ENCODE peak calls at places on chromosome 22, in seven cellular contexts. D is GM23248, Y is fibroblast of lung, P is heart right ventricle, G is Peyer's patch, U is pancreas, E is iPS DF 6.9. K is an unnamed sample.

GRCh38 chr22:36399473-36399780 is 11.7 kb upstream of the MYH9 start:
- DNase-seq in G (no peak), E (no peak), U (no peak), Y (no peak), D (no peak), P (no peak), K (no peak)

GRCh38 chr22:35064664-35065063 is 1.3 kb upstream of the ISX start:
- DNase-seq in U (no peak), D (no peak), G (no peak), Y (no peak), P (no peak), E (no peak), K (no peak)

GRCh38 chr22:38098410-38099249 is 11.9 kb downstream of the BAIAP2L2 start:
- DNase-seq in P (no peak), Y (peak), E (no peak), G (no peak), D (peak), U (peak), K (no peak)

GRCh38 chr22:45503816-45504702 is 1.4 kb downstream of the FBLN1 start:
- DNase-seq in G (no peak), P (no peak), U (peak), D (peak), Y (peak), E (peak), K (no peak)

GRCh38 chr22:40055143-40055926 is 60.6 kb downstream of the FAM83F start:
- DNase-seq in E (no peak), Y (no peak), P (no peak), U (no peak), D (no peak), G (no peak), K (no peak)

GRCh38 chr22:36097880-36098279 is 62.7 kb downstream of the APOL3 start:
- DNase-seq in P (no peak), U (no peak), D (no peak), Y (no peak), E (no peak), G (no peak), K (no peak)

GRCh38 chr22:27387561-27387960 is 414.0 kb downstream of the MN1 start:
- DNase-seq in P (no peak), D (no peak), U (no peak), E (no peak), G (no peak), Y (no peak), K (no peak)

GRCh38 chr22:37661160-37661924 is 2.8 kb downstream of the PDXP start:
- DNase-seq in G (no peak), Y (peak), U (no peak), P (no peak), E (no peak), D (peak), K (peak)

GRCh38 chr22:48835857-48836672 is 991.6 kb downstream of the BRD1 start:
- DNase-seq in P (no peak), Y (no peak), E (no peak), D (no peak), U (no peak), G (no peak), K (no peak)

GRCh38 chr22:21082248-21082647 is 36.5 kb downstream of the LRRC74B start:
- DNase-seq in E (no peak), Y (peak), D (no peak), G (no peak), U (no peak), P (no peak), K (no peak)

GRCh38 chr22:24208012-24208749 is 26.9 kb downstream of the SUSD2 start:
- DNase-seq in D (peak), G (no peak), E (no peak), P (peak), Y (peak), U (no peak), K (peak)

GRCh38 chr22:35540600-35541253 is at the start of gene RASD2:
- DNase-seq in P (peak), G (peak), U (peak), D (peak), E (no peak), Y (no peak), K (no peak)

GRCh38 chr22:49677495-49677889 is 150.2 kb downstream of the BRD1 start:
- DNase-seq in P (no peak), Y (no peak), G (no peak), E (no peak), D (no peak), U (no peak), K (no peak)

GRCh38 chr22:35227248-35227647 is 30.0 kb upstream of the HMGXB4 start:
- DNase-seq in Y (no peak), G (no peak), U (no peak), P (no peak), D (no peak), E (no peak), K (no peak)

GRCh38 chr22:25548866-25549464 is 15.5 kb upstream of the GRK3 start:
- DNase-seq in U (no peak), Y (peak), P (no peak), G (no peak), E (no peak), D (no peak), K (no peak)

GRCh38 chr22:17064498-17065100 is 20.2 kb upstream of the IL17RA start:
- DNase-seq in Y (no peak), D (no peak), P (no peak), G (peak), E (no peak), U (no peak), K (no peak)
- H3K4me3 ChIP-seq in Y (no peak), D (no peak), P (no peak), G (no peak), E (no peak), U (no peak), K (no peak)

GRCh38 chr22:19689408-19689807 is 24.9 kb upstream of the SEPTIN5 start:
- DNase-seq in G (peak), E (no peak), D (no peak), Y (peak), P (no peak), U (no peak), K (no peak)

GRCh38 chr22:19693981-19694670 is 20.2 kb upstream of the SEPTIN5 start:
- DNase-seq in Y (no peak), U (no peak), G (peak), D (no peak), E (no peak), P (no peak), K (no peak)

GRCh38 chr22:19691007-19691720 is 23.1 kb upstream of the SEPTIN5 start:
- DNase-seq in Y (no peak), G (no peak), E (no peak), U (no peak), D (no peak), P (no peak), K (no peak)

GRCh38 chr22:19693581-19693980 is 20.7 kb upstream of the SEPTIN5 start:
- DNase-seq in U (no peak), G (peak), P (no peak), D (no peak), Y (no peak), E (no peak), K (no peak)

DNA sequence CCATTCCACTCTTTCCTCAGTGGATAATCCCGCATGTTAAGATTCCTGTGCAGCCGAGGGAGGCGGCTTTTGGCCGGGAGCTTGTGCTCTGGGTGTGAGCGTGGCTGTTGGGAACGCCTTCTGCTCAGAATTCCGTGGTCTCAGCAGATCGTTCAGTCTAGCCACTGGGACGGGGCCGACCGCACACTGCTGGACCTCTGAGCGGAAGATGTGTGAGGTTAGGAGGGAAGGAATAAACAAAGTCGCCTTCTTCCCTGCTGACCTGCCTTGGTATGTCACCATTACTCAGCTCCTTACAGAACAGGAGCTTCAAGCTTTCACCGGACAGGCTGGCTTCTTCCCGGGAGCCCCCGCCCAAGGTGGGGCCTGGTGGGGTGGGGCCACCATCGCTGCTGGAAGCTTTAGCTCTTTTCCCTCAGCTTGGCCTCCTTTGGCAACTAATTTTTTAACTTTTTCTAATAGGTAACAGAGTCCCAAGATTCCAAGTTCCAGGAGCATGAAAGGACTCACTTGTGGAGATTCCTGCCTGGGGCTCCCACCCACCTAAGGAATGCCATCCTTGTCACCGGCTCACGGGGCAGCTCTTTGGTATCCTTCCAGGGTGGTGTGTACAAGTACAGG is 22.5 kb upstream of the SEPTIN5 start:
- DNase-seq in P (no peak), Y (peak), U (no peak), E (no peak), D (peak), G (peak), K (no peak)
- H3K27ac ChIP-seq in P (no peak), Y (no peak), U (no peak), E (no peak), D (peak), G (no peak), K (no peak)

GRCh38 chr22:42892571-42893316 is 35.7 kb upstream of the ARFGAP3 start:
- DNase-seq in D (no peak), Y (no peak), E (no peak), G (no peak), U (peak), P (no peak), K (no peak)

GRCh38 chr22:42897960-42898359 is 40.9 kb upstream of the ARFGAP3 start:
- DNase-seq in D (no peak), P (no peak), E (no peak), U (no peak), G (no peak), Y (no peak), K (no peak)

GRCh38 chr22:42893366-42894150 is 36.5 kb upstream of the ARFGAP3 start:
- DNase-seq in E (no peak), Y (no peak), G (no peak), U (peak), P (no peak), D (no peak), K (no peak)

GRCh38 chr22:42895541-42895981 is 38.5 kb upstream of the ARFGAP3 start:
- DNase-seq in U (peak), Y (no peak), E (no peak), D (no peak), P (no peak), G (no peak), K (no peak)

GRCh38 chr22:42895087-42895486 is 38.0 kb upstream of the ARFGAP3 start:
- DNase-seq in G (no peak), E (no peak), U (no peak), Y (no peak), D (no peak), P (no peak), K (no peak)
- H3K4me3 ChIP-seq in G (no peak), E (no peak), U (no peak), Y (no peak), D (no peak), P (no peak), K (no peak)

DNA sequence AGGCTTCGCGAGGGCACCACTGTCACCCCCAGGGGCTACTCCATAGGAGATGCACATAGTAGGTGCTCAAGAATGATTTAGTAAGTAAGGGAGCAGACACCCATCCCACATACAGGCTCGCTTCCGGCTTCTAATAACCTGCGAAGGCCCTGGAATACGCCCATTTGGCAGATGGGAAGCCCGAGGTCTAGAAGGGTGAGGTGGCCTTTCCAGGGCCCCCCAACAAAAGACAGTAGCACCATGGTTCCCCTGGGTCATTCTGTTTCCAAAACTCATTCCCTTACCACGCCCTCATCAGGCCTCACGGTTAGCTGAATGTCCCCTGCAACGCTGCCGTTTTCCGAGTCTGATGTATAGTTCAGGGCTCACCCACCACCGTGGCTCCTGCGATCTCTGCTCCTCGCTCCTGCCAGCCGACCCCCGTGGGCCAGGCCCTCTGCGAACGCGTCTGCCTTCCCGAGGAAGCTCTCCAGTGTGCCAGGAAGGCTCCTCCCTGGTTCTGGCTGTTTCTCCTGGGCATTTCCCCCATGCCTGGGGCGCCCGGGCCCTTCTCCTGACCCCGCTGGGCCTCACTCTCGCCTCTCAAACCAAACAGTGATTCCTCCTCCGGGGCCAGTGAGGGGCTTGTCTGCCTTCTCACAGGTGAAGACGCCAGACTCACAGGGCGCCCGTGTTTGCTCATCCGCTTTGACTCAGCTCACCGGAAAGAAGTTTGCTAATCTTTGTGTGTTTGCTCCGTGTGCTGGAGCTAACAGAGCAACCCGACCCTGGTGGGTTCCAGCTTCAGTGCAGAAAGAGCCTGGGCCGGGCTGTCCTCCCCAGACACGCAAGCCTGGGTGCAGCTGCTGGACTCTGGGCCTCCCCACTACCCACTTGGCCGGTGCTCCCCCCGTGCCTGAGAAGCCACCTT is 86.6 kb downstream of the RTL6 start:
- DNase-seq in Y (no peak), D (no peak), P (no peak), E (no peak), U (no peak), G (no peak), K (no peak)
- H3K27ac ChIP-seq in Y (no peak), D (no peak), P (no peak), E (no peak), U (no peak), G (no peak), K (peak)

DNA sequence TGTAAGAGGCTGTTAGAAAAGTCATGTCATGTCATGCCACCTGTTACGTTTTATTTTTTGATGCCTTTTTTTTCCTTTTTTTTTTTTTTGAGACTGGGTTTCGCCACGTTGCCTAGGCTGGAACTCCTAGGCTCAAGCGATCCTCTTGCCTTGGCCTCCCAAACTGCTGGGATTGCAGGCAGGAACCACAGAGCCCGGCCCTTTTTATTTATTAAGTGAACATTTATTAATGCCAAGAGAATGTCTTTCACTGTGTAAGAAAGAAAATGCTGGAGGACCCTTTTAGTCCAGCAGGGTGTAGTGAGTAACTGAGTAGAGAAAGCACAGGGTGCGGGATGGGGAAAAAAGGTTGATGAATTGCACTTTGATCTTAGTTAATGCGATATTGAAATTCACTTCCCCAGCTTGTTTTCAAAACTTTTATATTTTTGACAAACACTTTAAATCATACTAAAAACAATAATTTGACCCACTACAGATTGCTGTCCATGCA is 2.3 kb upstream of the XBP1 start:
- DNase-seq in G (no peak), U (no peak), Y (no peak), P (no peak), E (no peak), D (peak), K (no peak)
- H3K4me3 ChIP-seq in G (no peak), U (peak), Y (no peak), P (no peak), E (no peak), D (peak), K (no peak)

DNA sequence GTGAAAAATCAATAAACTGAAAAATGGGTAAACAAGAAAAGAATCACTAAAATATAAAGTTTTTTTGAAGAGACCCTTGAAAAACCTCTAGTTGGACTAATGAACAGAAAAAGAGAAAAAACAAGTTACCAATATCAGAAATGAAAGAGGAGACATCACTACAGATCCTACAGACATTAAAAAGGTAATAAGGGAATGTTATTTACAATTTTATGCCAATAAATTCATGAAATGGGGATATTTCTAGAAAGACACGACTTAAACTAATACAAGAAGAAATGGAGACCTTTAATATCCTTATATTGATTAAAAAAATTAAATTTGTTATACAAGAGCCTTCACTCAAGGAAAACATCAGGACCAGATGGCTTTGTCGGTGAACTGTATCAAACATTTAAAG is 109.4 kb downstream of the TBC1D22A start:
- DNase-seq in G (no peak), P (no peak), D (no peak), Y (no peak), U (no peak), E (no peak), K (no peak)
- H3K27ac ChIP-seq in G (no peak), P (no peak), D (no peak), Y (no peak), U (no peak), E (no peak), K (no peak)

GRCh38 chr22:46538816-46539163 is 1.4 kb upstream of the CELSR1 start:
- DNase-seq in G (no peak), U (no peak), D (peak), E (no peak), Y (peak), P (no peak), K (no peak)

GRCh38 chr22:46536559-46537220 is 730 bp downstream of the CELSR1 start:
- DNase-seq in Y (no peak), P (no peak), U (no peak), E (no peak), D (no peak), G (no peak), K (no peak)

GRCh38 chr22:46537221-46537945 is at the start of gene CELSR1:
- DNase-seq in G (no peak), U (no peak), D (peak), P (no peak), Y (peak), E (no peak), K (no peak)

GRCh38 chr22:46539169-46539568 is 1.7 kb upstream of the CELSR1 start:
- DNase-seq in G (no peak), D (no peak), E (no peak), Y (no peak), U (no peak), P (no peak), K (no peak)

GRCh38 chr22:46537946-46538815 is 761 bp upstream of the CELSR1 start:
- DNase-seq in G (no peak), Y (peak), P (no peak), U (no peak), E (no peak), D (peak), K (no peak)
- H3K4me3 ChIP-seq in G (peak), Y (peak), P (peak), U (peak), E (peak), D (peak), K (peak)